ENCODE peak calls at places on chromosome 1, in six cellular contexts. One of them, this sample, is unnamed.

GRCh38 chr1:93980320-93980744 is 71.1 kb upstream of the GCLM start:
- ATAC-seq in HepG2: peak; percentile 92
- ATAC-seq in K562: peak; percentile 92
- ATAC-seq in HCT116: peak; percentile 90
- ATAC-seq in GM23338: peak; percentile 96
- ATAC-seq in upper lobe of left lung: no peak
- ATAC-seq in this sample: no peak

GRCh38 chr1:172270605-172271004 is 149.9 kb upstream of the C1orf105 start:
- ATAC-seq in HepG2: no peak
- ATAC-seq in K562: no peak
- ATAC-seq in HCT116: no peak
- ATAC-seq in GM23338: no peak
- ATAC-seq in upper lobe of left lung: no peak
- ATAC-seq in this sample: no peak

GRCh38 chr1:35947547-35947946 is 16.6 kb downstream of the AGO3 start:
- ATAC-seq in HepG2: no peak
- ATAC-seq in K562: no peak
- ATAC-seq in HCT116: no peak
- ATAC-seq in GM23338: no peak
- ATAC-seq in upper lobe of left lung: no peak
- ATAC-seq in this sample: no peak

GRCh38 chr1:184287001-184287400 is 99.8 kb upstream of the C1orf21 start:
- ATAC-seq in HepG2: no peak
- ATAC-seq in K562: no peak
- ATAC-seq in HCT116: no peak
- ATAC-seq in GM23338: no peak
- ATAC-seq in upper lobe of left lung: no peak
- ATAC-seq in this sample: peak; percentile 26

GRCh38 chr1:53942149-53942957 is 3.1 kb downstream of the IFT25 start:
- ATAC-seq in HepG2: no peak
- ATAC-seq in K562: peak; percentile 1
- ATAC-seq in HCT116: no peak
- ATAC-seq in GM23338: no peak
- ATAC-seq in upper lobe of left lung: no peak
- ATAC-seq in this sample: no peak

GRCh38 chr1:111197598-111198289 is 2.7 kb downstream of the DENND2D start:
- ATAC-seq in HepG2: no peak
- ATAC-seq in K562: peak; percentile 81
- ATAC-seq in HCT116: peak; percentile 65
- ATAC-seq in GM23338: peak; percentile 98
- ATAC-seq in upper lobe of left lung: no peak
- ATAC-seq in this sample: no peak

GRCh38 chr1:234541281-234541975 is 62.4 kb upstream of the TARBP1 start:
- ATAC-seq in HepG2: no peak
- ATAC-seq in K562: no peak
- ATAC-seq in HCT116: no peak
- ATAC-seq in GM23338: no peak
- ATAC-seq in upper lobe of left lung: no peak
- ATAC-seq in this sample: no peak

GRCh38 chr1:10242811-10243210 is 32.4 kb downstream of the KIF1B start:
- ATAC-seq in HepG2: no peak
- ATAC-seq in K562: no peak
- ATAC-seq in HCT116: no peak
- ATAC-seq in GM23338: no peak
- ATAC-seq in upper lobe of left lung: no peak
- ATAC-seq in this sample: no peak

GRCh38 chr1:212401042-212401441 is 13.6 kb downstream of the PACC1 start:
- ATAC-seq in HepG2: no peak
- ATAC-seq in K562: no peak
- ATAC-seq in HCT116: no peak
- ATAC-seq in GM23338: no peak
- ATAC-seq in upper lobe of left lung: no peak
- ATAC-seq in this sample: no peak

GRCh38 chr1:9882296-9882944 is 27.6 kb downstream of the CTNNBIP1 start:
- ATAC-seq in HepG2: no peak
- ATAC-seq in K562: no peak
- ATAC-seq in HCT116: no peak
- ATAC-seq in GM23338: no peak
- ATAC-seq in upper lobe of left lung: no peak
- ATAC-seq in this sample: no peak

GRCh38 chr1:206555473-206555935 is 48.2 kb downstream of the RASSF5 start:
- ATAC-seq in HepG2: peak; percentile 53
- ATAC-seq in K562: peak; percentile 47
- ATAC-seq in HCT116: no peak
- ATAC-seq in GM23338: peak; percentile 14
- ATAC-seq in upper lobe of left lung: no peak
- ATAC-seq in this sample: no peak

GRCh38 chr1:222167111-222167510 is 380.8 kb downstream of the HHIPL2 start:
- ATAC-seq in HepG2: peak; percentile 65
- ATAC-seq in K562: peak; percentile 76
- ATAC-seq in HCT116: peak; percentile 80
- ATAC-seq in GM23338: no peak
- ATAC-seq in upper lobe of left lung: no peak
- ATAC-seq in this sample: no peak

DNA sequence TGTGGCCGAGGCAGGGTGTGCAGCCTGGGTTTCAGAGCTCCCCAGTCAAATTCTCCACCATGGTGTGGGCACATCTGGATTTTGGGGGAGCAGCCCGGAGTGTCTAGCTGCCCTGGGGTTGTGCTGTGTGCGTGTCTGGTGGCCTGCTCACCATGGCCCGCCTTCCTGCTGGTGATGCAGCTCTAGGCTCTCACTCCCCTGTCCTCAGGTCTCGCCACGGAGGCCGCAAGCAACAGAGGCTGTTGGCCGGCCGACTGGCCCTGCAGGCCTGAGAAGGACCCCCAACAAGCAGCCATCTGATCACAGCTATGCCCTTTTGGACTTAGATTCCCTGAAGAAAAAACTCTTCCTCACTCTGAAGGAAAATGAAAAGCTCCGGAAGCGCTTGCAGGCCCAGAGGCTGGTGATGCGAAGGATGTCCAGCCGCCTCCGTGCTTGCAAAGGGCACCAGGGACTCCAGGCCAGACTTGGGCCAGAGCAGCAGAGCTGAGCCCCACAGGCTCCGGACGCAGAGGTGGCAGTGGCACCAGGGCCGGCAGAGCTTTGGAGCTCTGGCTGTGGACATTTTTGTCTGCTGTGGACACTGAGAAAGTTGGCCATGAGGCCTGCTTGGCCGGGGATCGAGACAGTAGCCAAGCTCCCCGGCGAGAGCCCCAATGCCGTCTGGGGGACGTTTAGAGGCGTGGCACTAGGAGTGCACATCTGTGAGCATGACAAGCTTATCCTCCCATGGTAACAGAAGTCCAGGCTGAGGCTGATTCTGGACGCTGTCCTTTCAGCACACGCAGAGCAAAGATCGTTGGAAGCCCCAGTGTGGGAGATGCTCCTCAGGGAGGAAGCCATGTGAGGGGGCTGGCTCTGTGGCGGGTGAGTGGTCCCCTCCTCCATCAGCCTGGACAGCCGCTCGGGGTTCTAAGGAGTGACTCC is 8.2 kb downstream of the THAP3 start:
- ATAC-seq in HepG2: no peak
- ATAC-seq in K562: no peak
- ATAC-seq in HCT116: no peak
- ATAC-seq in GM23338: no peak
- ATAC-seq in upper lobe of left lung: no peak
- ATAC-seq in this sample: no peak
- TF ChIP-seq POLR2AphosphoS5 in HepG2: no peak
- TF ChIP-seq POLR2AphosphoS5 in K562: no peak
- TF ChIP-seq POLR2AphosphoS5 in HCT116: no peak
- TF ChIP-seq POLR2AphosphoS5 in GM23338: no peak
- TF ChIP-seq POLR2AphosphoS5 in upper lobe of left lung: no peak
- TF ChIP-seq POLR2AphosphoS5 in this sample: no peak

GRCh38 chr1:61157420-61157987 is 75.1 kb downstream of the NFIA start:
- ATAC-seq in HepG2: peak; percentile 93
- ATAC-seq in K562: no peak
- ATAC-seq in HCT116: no peak
- ATAC-seq in GM23338: no peak
- ATAC-seq in upper lobe of left lung: peak; percentile 76
- ATAC-seq in this sample: no peak
- TF ChIP-seq POLR2AphosphoS5 in HepG2: no peak
- TF ChIP-seq POLR2AphosphoS5 in K562: no peak
- TF ChIP-seq POLR2AphosphoS5 in HCT116: no peak
- TF ChIP-seq POLR2AphosphoS5 in GM23338: no peak
- TF ChIP-seq POLR2AphosphoS5 in upper lobe of left lung: no peak
- TF ChIP-seq POLR2AphosphoS5 in this sample: no peak

GRCh38 chr1:58898739-58899580 is 115.1 kb upstream of the JUN start:
- ATAC-seq in HepG2: peak; percentile 79
- ATAC-seq in K562: peak; percentile 84
- ATAC-seq in HCT116: no peak
- ATAC-seq in GM23338: no peak
- ATAC-seq in upper lobe of left lung: no peak
- ATAC-seq in this sample: no peak

GRCh38 chr1:58900401-58900800 is 116.6 kb upstream of the JUN start:
- ATAC-seq in HepG2: no peak
- ATAC-seq in K562: no peak
- ATAC-seq in HCT116: no peak
- ATAC-seq in GM23338: no peak
- ATAC-seq in upper lobe of left lung: no peak
- ATAC-seq in this sample: no peak

GRCh38 chr1:58902830-58903229 is 119.0 kb upstream of the JUN start:
- ATAC-seq in HepG2: no peak
- ATAC-seq in K562: no peak
- ATAC-seq in HCT116: no peak
- ATAC-seq in GM23338: no peak
- ATAC-seq in upper lobe of left lung: no peak
- ATAC-seq in this sample: no peak

GRCh38 chr1:58901008-58901407 is 117.2 kb upstream of the JUN start:
- ATAC-seq in HepG2: no peak
- ATAC-seq in K562: no peak
- ATAC-seq in HCT116: no peak
- ATAC-seq in GM23338: no peak
- ATAC-seq in upper lobe of left lung: no peak
- ATAC-seq in this sample: no peak

DNA sequence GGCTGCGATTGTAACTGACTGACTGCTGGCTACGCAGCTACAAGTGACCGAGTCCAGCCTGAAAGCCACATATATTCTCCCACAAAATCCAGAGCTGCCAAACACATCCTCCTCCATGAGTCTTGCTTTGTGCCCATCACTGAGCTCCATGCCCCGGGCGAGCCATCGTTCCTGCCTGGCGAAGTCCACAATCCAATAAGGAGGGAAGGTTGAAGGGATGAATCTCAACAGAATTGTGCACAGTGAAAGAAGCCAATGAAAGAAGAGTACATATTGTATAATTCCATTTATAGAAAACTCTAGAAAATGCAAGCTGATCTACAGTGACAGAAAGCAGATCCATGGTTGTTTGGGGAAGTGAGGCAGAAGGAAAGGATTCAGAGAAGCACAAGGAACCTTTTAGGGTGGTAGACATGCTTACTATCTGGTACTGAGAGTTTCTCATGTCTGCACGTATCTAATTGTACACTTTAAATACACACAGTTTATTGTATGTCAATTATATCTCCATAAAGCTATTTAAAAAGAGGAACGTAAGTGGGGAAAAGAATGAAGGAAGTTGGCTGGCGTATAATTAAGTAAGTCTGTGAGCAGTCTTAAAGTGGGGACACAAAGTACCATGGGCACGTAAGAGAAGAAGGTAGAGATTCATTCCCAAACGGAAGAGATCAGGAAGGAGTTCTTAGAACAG is 115.9 kb upstream of the JUN start:
- ATAC-seq in HepG2: no peak
- ATAC-seq in K562: no peak
- ATAC-seq in HCT116: no peak
- ATAC-seq in GM23338: no peak
- ATAC-seq in upper lobe of left lung: no peak
- ATAC-seq in this sample: no peak
- TF ChIP-seq POLR2AphosphoS5 in HepG2: no peak
- TF ChIP-seq POLR2AphosphoS5 in K562: no peak
- TF ChIP-seq POLR2AphosphoS5 in HCT116: no peak
- TF ChIP-seq POLR2AphosphoS5 in GM23338: no peak
- TF ChIP-seq POLR2AphosphoS5 in upper lobe of left lung: no peak
- TF ChIP-seq POLR2AphosphoS5 in this sample: no peak

GRCh38 chr1:77407738-77408375 is 126.0 kb downstream of the AK5 start:
- ATAC-seq in HepG2: no peak
- ATAC-seq in K562: no peak
- ATAC-seq in HCT116: no peak
- ATAC-seq in GM23338: no peak
- ATAC-seq in upper lobe of left lung: no peak
- ATAC-seq in this sample: no peak
- TF ChIP-seq POLR2AphosphoS5 in HepG2: no peak
- TF ChIP-seq POLR2AphosphoS5 in K562: no peak
- TF ChIP-seq POLR2AphosphoS5 in HCT116: no peak
- TF ChIP-seq POLR2AphosphoS5 in GM23338: no peak
- TF ChIP-seq POLR2AphosphoS5 in upper lobe of left lung: no peak
- TF ChIP-seq POLR2AphosphoS5 in this sample: no peak

GRCh38 chr1:19073311-19074186 is 117.1 kb upstream of the IFFO2 start:
- ATAC-seq in HepG2: no peak
- ATAC-seq in K562: peak; percentile 3
- ATAC-seq in HCT116: no peak
- ATAC-seq in GM23338: no peak
- ATAC-seq in upper lobe of left lung: no peak
- ATAC-seq in this sample: peak; percentile 29
- TF ChIP-seq POLR2AphosphoS5 in HepG2: no peak
- TF ChIP-seq POLR2AphosphoS5 in K562: peak; percentile 13
- TF ChIP-seq POLR2AphosphoS5 in HCT116: no peak
- TF ChIP-seq POLR2AphosphoS5 in GM23338: no peak
- TF ChIP-seq POLR2AphosphoS5 in upper lobe of left lung: no peak
- TF ChIP-seq POLR2AphosphoS5 in this sample: no peak

GRCh38 chr1:220786337-220787068 is at the start of gene MTARC1:
- ATAC-seq in HepG2: peak; percentile 93
- ATAC-seq in K562: peak; percentile 34
- ATAC-seq in HCT116: peak; percentile 85
- ATAC-seq in GM23338: peak; percentile 92
- ATAC-seq in upper lobe of left lung: peak; percentile 79
- ATAC-seq in this sample: peak; percentile 75

GRCh38 chr1:220785166-220786056 is 1.3 kb upstream of the MTARC1 start:
- ATAC-seq in HepG2: no peak
- ATAC-seq in K562: no peak
- ATAC-seq in HCT116: no peak
- ATAC-seq in GM23338: no peak
- ATAC-seq in upper lobe of left lung: no peak
- ATAC-seq in this sample: no peak

GRCh38 chr1:220788146-220788545 is 1.4 kb downstream of the MTARC1 start:
- ATAC-seq in HepG2: no peak
- ATAC-seq in K562: no peak
- ATAC-seq in HCT116: no peak
- ATAC-seq in GM23338: no peak
- ATAC-seq in upper lobe of left lung: no peak
- ATAC-seq in this sample: no peak

GRCh38 chr1:220786057-220786336 is 716 bp upstream of the MTARC1 start:
- ATAC-seq in HepG2: peak; percentile 74
- ATAC-seq in K562: peak; percentile 38
- ATAC-seq in HCT116: no peak
- ATAC-seq in GM23338: peak; percentile 61
- ATAC-seq in upper lobe of left lung: peak; percentile 47
- ATAC-seq in this sample: peak; percentile 31

DNA sequence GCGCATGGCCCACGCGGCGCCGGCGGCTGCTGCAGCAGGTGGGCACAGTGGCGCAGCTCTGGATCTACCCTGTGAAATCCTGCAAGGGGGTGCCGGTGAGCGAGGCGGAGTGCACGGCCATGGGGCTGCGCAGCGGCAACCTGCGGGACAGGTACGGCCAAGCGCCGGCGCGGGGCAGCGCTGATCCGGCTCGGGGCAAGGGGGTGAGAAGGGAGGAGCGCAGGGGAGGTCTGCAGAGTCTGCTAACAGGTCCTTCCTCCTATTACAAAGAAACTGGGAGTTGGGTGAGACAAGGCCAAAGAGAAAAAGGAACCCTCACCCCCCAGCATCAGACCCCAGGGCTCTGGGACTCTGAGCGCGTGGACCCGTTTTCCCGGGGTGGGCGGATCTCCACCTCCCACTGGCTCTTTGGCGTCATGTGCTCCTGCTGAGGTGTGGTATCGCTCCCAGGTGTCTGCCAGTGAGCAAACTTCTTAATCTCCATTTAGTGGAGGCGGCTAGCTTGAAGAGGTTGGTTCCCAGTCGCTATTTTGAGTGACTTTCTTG is 429 bp downstream of the MTARC1 start:
- ATAC-seq in HepG2: peak; percentile 65
- ATAC-seq in K562: no peak
- ATAC-seq in HCT116: peak; percentile 84
- ATAC-seq in GM23338: peak; percentile 65
- ATAC-seq in upper lobe of left lung: peak; percentile 48
- ATAC-seq in this sample: peak; percentile 43
- TF ChIP-seq POLR2AphosphoS5 in HepG2: no peak
- TF ChIP-seq POLR2AphosphoS5 in K562: no peak
- TF ChIP-seq POLR2AphosphoS5 in HCT116: no peak
- TF ChIP-seq POLR2AphosphoS5 in GM23338: no peak
- TF ChIP-seq POLR2AphosphoS5 in upper lobe of left lung: no peak
- TF ChIP-seq POLR2AphosphoS5 in this sample: no peak